ENCODE peak calls at places on chromosomes 12 and 14, in five cellular contexts. J is ovary, K is sigmoid colon, R is A549, P is tibial nerve. Z is an unnamed sample.

GRCh38 chr14:86938356-86938755 is 1054.6 kb downstream of the GALC start:
- DNase-seq in J (no peak), K (no peak), R (no peak), P (no peak), Z (no peak)

GRCh38 chr12:15592934-15593333 is 196.3 kb downstream of the EPS8 start:
- DNase-seq in J (no peak), K (no peak), R (peak), P (no peak), Z (no peak)

GRCh38 chr12:65895759-65896656 is 71.7 kb downstream of the HMGA2 start:
- DNase-seq in J (no peak), K (no peak), R (peak), P (no peak), Z (no peak)

GRCh38 chr14:34128665-34129064 is 177.8 kb upstream of the EGLN3 start:
- DNase-seq in J (no peak), K (no peak), R (no peak), P (no peak), Z (no peak)

GRCh38 chr12:71019282-71019831 is 98.8 kb upstream of the PTPRR start:
- DNase-seq in J (no peak), K (no peak), R (no peak), P (no peak), Z (no peak)

GRCh38 chr14:58871972-58872530 is 234.3 kb downstream of the DACT1 start:
- DNase-seq in J (no peak), K (no peak), R (peak), P (no peak), Z (no peak)

GRCh38 chr14:57714487-57714899 is 151.4 kb downstream of the SLC35F4 start:
- DNase-seq in J (no peak), K (no peak), R (no peak), P (no peak), Z (no peak)

GRCh38 chr14:84390010-84390409 is 1139.9 kb upstream of the FLRT2 start:
- DNase-seq in J (no peak), K (no peak), R (no peak), P (no peak), Z (no peak)

GRCh38 chr14:66508846-66509621 is 1.1 kb downstream of the GPHN start:
- DNase-seq in J (peak), K (peak), R (peak), P (peak), Z (peak)

GRCh38 chr14:34059925-34060746 is 109.3 kb upstream of the EGLN3 start:
- DNase-seq in J (peak), K (peak), R (peak), P (peak), Z (peak)

GRCh38 chr14:61280526-61281185 is 482 bp downstream of the TMEM30B start:
- DNase-seq in J (peak), K (no peak), R (peak), P (peak), Z (peak)

GRCh38 chr14:91405724-91406435 is 11.7 kb downstream of the CCDC88C start:
- DNase-seq in J (no peak), K (no peak), R (no peak), P (no peak), Z (no peak)

GRCh38 chr12:57621497-57622292 is 10.5 kb downstream of the ARHGEF25 start:
- DNase-seq in J (peak), K (peak), R (peak), P (peak), Z (peak)

GRCh38 chr12:3125674-3126073 is 48.5 kb downstream of the TSPAN9 start:
- DNase-seq in J (no peak), K (no peak), R (no peak), P (no peak), Z (no peak)

GRCh38 chr12:98401427-98401826 is 114.0 kb upstream of the TMPO start:
- DNase-seq in J (no peak), K (no peak), R (no peak), P (no peak), Z (peak)

GRCh38 chr12:57489157-57489641 is 1.3 kb downstream of the MARS1 start:
- DNase-seq in J (no peak), K (no peak), R (no peak), P (no peak), Z (no peak)

GRCh38 chr12:113088971-113089756 is 32.6 kb downstream of the DTX1 start:
- DNase-seq in J (no peak), K (no peak), R (no peak), P (no peak), Z (no peak)

DNA sequence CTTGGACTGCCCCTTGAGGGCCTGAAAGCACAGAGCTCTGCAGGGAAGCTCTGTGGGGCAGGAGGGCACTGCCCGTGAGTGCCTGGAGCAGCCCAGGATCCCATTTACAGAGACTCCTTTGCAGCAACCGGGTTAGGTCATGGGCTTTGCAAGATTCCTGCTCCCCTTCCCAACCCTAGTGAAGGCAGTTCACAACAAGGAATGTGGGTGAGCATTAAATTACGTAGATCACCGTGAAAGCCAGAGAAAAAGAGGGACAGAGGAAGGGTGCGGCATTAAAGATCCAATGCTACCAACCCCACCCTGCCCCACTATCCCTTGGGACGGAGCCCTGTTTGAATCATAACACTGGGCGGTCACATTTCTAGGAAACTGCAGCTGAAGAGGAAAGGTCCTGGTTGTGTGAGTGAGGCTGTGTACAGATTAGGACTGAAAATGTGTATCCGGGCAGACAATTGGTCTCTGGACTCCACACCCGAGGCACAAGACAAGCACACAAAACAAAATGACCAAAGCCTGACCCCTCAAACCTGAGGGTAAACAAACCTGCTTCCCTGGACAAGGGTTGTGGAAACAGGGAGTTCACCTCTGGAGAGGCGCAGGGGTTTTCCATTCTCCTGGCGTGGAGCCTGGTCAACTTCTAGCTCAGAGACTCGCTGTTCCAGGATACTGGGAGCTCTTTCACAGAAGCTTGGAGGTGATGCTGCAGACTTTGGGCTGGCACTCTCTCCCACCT is 16.8 kb downstream of the NINJ2 start:
- DNase-seq in J (peak), K (peak), R (peak), P (peak), Z (no peak)
- TF ChIP-seq EP300 in J (no peak), K (no peak), R (no peak), P (peak), Z (no peak)

GRCh38 chr12:12626471-12626870 is 14.8 kb downstream of the CREBL2 start:
- DNase-seq in J (no peak), K (no peak), R (no peak), P (no peak), Z (no peak)
- TF ChIP-seq EP300 in J (no peak), K (no peak), R (no peak), P (no peak), Z (no peak)

GRCh38 chr14:93794756-93795155 is 6.5 kb upstream of the PRIMA1 start:
- DNase-seq in J (no peak), K (peak), R (no peak), P (no peak), Z (no peak)

GRCh38 chr14:93800038-93800937 is 12.0 kb upstream of the PRIMA1 start:
- DNase-seq in J (no peak), K (no peak), R (no peak), P (no peak), Z (no peak)

GRCh38 chr14:93797071-93797470 is 8.8 kb upstream of the PRIMA1 start:
- DNase-seq in J (no peak), K (no peak), R (no peak), P (no peak), Z (no peak)

GRCh38 chr14:93797536-93797935 is 9.3 kb upstream of the PRIMA1 start:
- DNase-seq in J (no peak), K (no peak), R (no peak), P (no peak), Z (no peak)

DNA sequence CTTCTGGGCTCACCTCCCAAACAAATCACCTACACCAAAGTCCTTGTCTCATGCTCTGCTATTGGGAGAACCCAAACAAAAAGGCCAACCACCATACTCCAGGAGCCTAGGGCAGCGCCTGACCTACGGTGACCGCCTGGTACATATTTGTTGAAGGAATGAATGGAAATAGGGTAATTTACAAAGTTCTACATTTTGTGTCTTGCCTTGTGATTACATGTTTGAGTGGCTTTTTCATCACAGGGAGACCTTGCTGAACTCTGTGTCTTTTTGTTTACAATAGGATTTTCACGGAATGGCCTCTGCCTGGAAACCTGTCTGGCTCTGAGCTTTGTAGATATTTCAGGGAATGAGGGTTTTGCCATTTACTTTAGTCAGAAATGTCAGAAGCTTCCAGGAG is 11.3 kb upstream of the PRIMA1 start:
- DNase-seq in J (no peak), K (no peak), R (no peak), P (no peak), Z (no peak)
- TF ChIP-seq EP300 in J (no peak), K (no peak), R (no peak), P (no peak), Z (no peak)

GRCh38 chr12:12890492-12890814 is 909 bp upstream of the GPRC5A start:
- DNase-seq in J (peak), K (no peak), R (no peak), P (no peak), Z (peak)

GRCh38 chr12:12892670-12893290 is 1.4 kb downstream of the GPRC5A start:
- DNase-seq in J (no peak), K (no peak), R (no peak), P (no peak), Z (no peak)

GRCh38 chr12:12889701-12890100 is 1.7 kb upstream of the GPRC5A start:
- DNase-seq in J (no peak), K (no peak), R (no peak), P (no peak), Z (no peak)

GRCh38 chr12:12891646-12892355 is 439 bp downstream of the GPRC5A start:
- DNase-seq in J (peak), K (no peak), R (no peak), P (no peak), Z (no peak)

DNA sequence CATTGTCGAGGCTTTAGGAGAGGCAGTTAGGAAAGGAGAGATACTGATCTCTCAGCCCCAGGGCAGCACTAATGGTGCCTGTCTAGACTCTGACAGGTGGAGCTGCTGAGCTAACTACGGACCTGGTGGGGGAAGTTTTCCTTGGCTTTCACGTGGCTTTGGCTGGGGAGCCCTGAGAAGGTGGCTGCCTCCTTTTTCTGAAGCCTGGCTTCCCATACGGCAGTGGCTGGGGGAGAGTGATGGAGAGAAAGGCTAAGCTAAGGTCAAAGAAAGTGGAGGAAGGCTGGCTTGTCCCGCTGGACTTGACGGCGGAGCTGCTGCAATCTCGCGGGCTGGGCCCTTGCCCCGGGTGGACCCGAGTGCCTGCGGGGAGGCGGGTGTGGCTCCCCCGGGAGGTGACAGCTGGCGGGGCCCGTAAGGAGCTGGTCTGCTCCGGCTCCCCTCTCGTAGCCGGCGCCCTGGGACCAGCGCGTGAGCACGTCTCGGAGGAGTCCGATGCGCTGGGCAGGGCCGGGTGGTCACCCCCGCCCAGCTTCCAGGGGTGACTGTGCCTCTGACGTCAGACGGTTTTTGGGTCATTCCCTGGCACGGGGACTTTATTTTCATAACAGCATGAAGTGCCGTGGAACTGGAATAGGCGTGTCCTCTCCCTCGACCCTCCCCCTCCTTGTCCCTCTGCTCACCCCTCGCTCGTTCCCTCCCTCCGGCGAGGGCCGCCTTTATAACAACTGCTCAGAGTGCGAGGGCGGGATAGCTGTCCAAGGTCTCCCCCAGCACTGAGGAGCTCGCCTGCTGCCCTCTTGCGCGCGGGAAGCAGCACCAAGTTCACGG is at the start of gene GPRC5A:
- DNase-seq in J (peak), K (peak), R (peak), P (peak), Z (peak)
- TF ChIP-seq EP300 in J (peak), K (no peak), R (peak), P (peak), Z (peak)